ENCODE peak calls at places on chromosomes 11 and 22, in six cellular contexts. One of them, this sample, is unnamed.

GRCh38 chr11:12285811-12286222 is 91.6 kb upstream of the PARVA start:
- DNase-seq in AG09309: no peak
- DNase-seq in HEK293T: no peak
- DNase-seq in RWPE1: no peak
- DNase-seq in LHCN-M2: peak
- DNase-seq in activated B cell treated with CpG ODN at 0.5 μM for 24 hours: no peak
- DNase-seq in this sample: no peak

GRCh38 chr11:76680517-76681425 is 10.2 kb upstream of the LRRC32 start:
- DNase-seq in AG09309: no peak
- DNase-seq in HEK293T: peak
- DNase-seq in RWPE1: peak
- DNase-seq in LHCN-M2: peak
- DNase-seq in activated B cell treated with CpG ODN at 0.5 μM for 24 hours: peak
- DNase-seq in this sample: peak

GRCh38 chr11:102317768-102318103 is 452 bp downstream of the BIRC3 start:
- DNase-seq in AG09309: no peak
- DNase-seq in HEK293T: no peak
- DNase-seq in RWPE1: no peak
- DNase-seq in LHCN-M2: no peak
- DNase-seq in activated B cell treated with CpG ODN at 0.5 μM for 24 hours: no peak
- DNase-seq in this sample: no peak

GRCh38 chr11:122207505-122207904 is 91.5 kb upstream of the BLID start:
- DNase-seq in AG09309: no peak
- DNase-seq in HEK293T: no peak
- DNase-seq in RWPE1: no peak
- DNase-seq in LHCN-M2: no peak
- DNase-seq in activated B cell treated with CpG ODN at 0.5 μM for 24 hours: no peak
- DNase-seq in this sample: no peak

GRCh38 chr11:13429836-13430235 is 33.2 kb downstream of the BTBD10 start:
- DNase-seq in AG09309: no peak
- DNase-seq in HEK293T: no peak
- DNase-seq in RWPE1: no peak
- DNase-seq in LHCN-M2: no peak
- DNase-seq in activated B cell treated with CpG ODN at 0.5 μM for 24 hours: no peak
- DNase-seq in this sample: no peak

GRCh38 chr11:793556-793955 is 3.7 kb upstream of the CEND1 start:
- DNase-seq in AG09309: no peak
- DNase-seq in HEK293T: no peak
- DNase-seq in RWPE1: no peak
- DNase-seq in LHCN-M2: no peak
- DNase-seq in activated B cell treated with CpG ODN at 0.5 μM for 24 hours: no peak
- DNase-seq in this sample: peak

GRCh38 chr11:71437879-71438278 is 10.3 kb downstream of the DHCR7 start:
- DNase-seq in AG09309: no peak
- DNase-seq in HEK293T: no peak
- DNase-seq in RWPE1: no peak
- DNase-seq in LHCN-M2: no peak
- DNase-seq in activated B cell treated with CpG ODN at 0.5 μM for 24 hours: no peak
- DNase-seq in this sample: no peak

GRCh38 chr11:68581901-68582300 is 102.4 kb upstream of the GAL start:
- DNase-seq in AG09309: no peak
- DNase-seq in HEK293T: no peak
- DNase-seq in RWPE1: no peak
- DNase-seq in LHCN-M2: no peak
- DNase-seq in activated B cell treated with CpG ODN at 0.5 μM for 24 hours: no peak
- DNase-seq in this sample: no peak

GRCh38 chr11:45379162-45379863 is 93.2 kb upstream of the SYT13 start:
- DNase-seq in AG09309: no peak
- DNase-seq in HEK293T: no peak
- DNase-seq in RWPE1: no peak
- DNase-seq in LHCN-M2: no peak
- DNase-seq in activated B cell treated with CpG ODN at 0.5 μM for 24 hours: no peak
- DNase-seq in this sample: no peak

GRCh38 chr11:419248-420005 is 4.6 kb upstream of the SIGIRR start:
- DNase-seq in AG09309: no peak
- DNase-seq in HEK293T: no peak
- DNase-seq in RWPE1: no peak
- DNase-seq in LHCN-M2: no peak
- DNase-seq in activated B cell treated with CpG ODN at 0.5 μM for 24 hours: peak
- DNase-seq in this sample: no peak

GRCh38 chr11:76380161-76380976 is 563 bp downstream of the THAP12 start:
- DNase-seq in AG09309: no peak
- DNase-seq in HEK293T: peak
- DNase-seq in RWPE1: peak
- DNase-seq in LHCN-M2: peak
- DNase-seq in activated B cell treated with CpG ODN at 0.5 μM for 24 hours: no peak
- DNase-seq in this sample: peak

GRCh38 chr11:62694455-62695167 is 5.3 kb upstream of the LRRN4CL start:
- DNase-seq in AG09309: no peak
- DNase-seq in HEK293T: peak
- DNase-seq in RWPE1: no peak
- DNase-seq in LHCN-M2: peak
- DNase-seq in activated B cell treated with CpG ODN at 0.5 μM for 24 hours: peak
- DNase-seq in this sample: no peak

GRCh38 chr11:6263664-6264063 is 4.0 kb downstream of the CCKBR start:
- DNase-seq in AG09309: no peak
- DNase-seq in HEK293T: no peak
- DNase-seq in RWPE1: no peak
- DNase-seq in LHCN-M2: no peak
- DNase-seq in activated B cell treated with CpG ODN at 0.5 μM for 24 hours: no peak
- DNase-seq in this sample: no peak

GRCh38 chr11:116596346-116597260 is 176.2 kb downstream of the BUD13 start:
- DNase-seq in AG09309: no peak
- DNase-seq in HEK293T: no peak
- DNase-seq in RWPE1: no peak
- DNase-seq in LHCN-M2: no peak
- DNase-seq in activated B cell treated with CpG ODN at 0.5 μM for 24 hours: no peak
- DNase-seq in this sample: no peak

GRCh38 chr11:12746593-12747097 is 72.4 kb downstream of the TEAD1 start:
- DNase-seq in AG09309: no peak
- DNase-seq in HEK293T: peak
- DNase-seq in RWPE1: peak
- DNase-seq in LHCN-M2: peak
- DNase-seq in activated B cell treated with CpG ODN at 0.5 μM for 24 hours: no peak
- DNase-seq in this sample: peak

GRCh38 chr22:48238018-48238915 is 1475.8 kb downstream of the TBC1D22A start:
- DNase-seq in AG09309: no peak
- DNase-seq in HEK293T: no peak
- DNase-seq in RWPE1: no peak
- DNase-seq in LHCN-M2: no peak
- DNase-seq in activated B cell treated with CpG ODN at 0.5 μM for 24 hours: no peak
- DNase-seq in this sample: no peak

GRCh38 chr11:44529895-44530412 is 35.5 kb upstream of the CD82 start:
- DNase-seq in AG09309: no peak
- DNase-seq in HEK293T: no peak
- DNase-seq in RWPE1: no peak
- DNase-seq in LHCN-M2: no peak
- DNase-seq in activated B cell treated with CpG ODN at 0.5 μM for 24 hours: no peak
- DNase-seq in this sample: no peak

GRCh38 chr11:31995525-31996123 is 95.2 kb upstream of the RCN1 start:
- DNase-seq in AG09309: peak
- DNase-seq in HEK293T: no peak
- DNase-seq in RWPE1: no peak
- DNase-seq in LHCN-M2: peak
- DNase-seq in activated B cell treated with CpG ODN at 0.5 μM for 24 hours: no peak
- DNase-seq in this sample: no peak

GRCh38 chr11:128394436-128395089 is 192.8 kb downstream of the ETS1 start:
- DNase-seq in AG09309: no peak
- DNase-seq in HEK293T: no peak
- DNase-seq in RWPE1: no peak
- DNase-seq in LHCN-M2: no peak
- DNase-seq in activated B cell treated with CpG ODN at 0.5 μM for 24 hours: no peak
- DNase-seq in this sample: no peak

GRCh38 chr22:45551310-45552016 is 48.8 kb downstream of the FBLN1 start:
- DNase-seq in AG09309: no peak
- DNase-seq in HEK293T: no peak
- DNase-seq in RWPE1: no peak
- DNase-seq in LHCN-M2: no peak
- DNase-seq in activated B cell treated with CpG ODN at 0.5 μM for 24 hours: no peak
- DNase-seq in this sample: no peak

GRCh38 chr22:35688913-35689675 is 28.6 kb upstream of the APOL5 start:
- DNase-seq in AG09309: no peak
- DNase-seq in HEK293T: no peak
- DNase-seq in RWPE1: no peak
- DNase-seq in LHCN-M2: no peak
- DNase-seq in activated B cell treated with CpG ODN at 0.5 μM for 24 hours: no peak
- DNase-seq in this sample: no peak

GRCh38 chr11:57313788-57314135 is 11.0 kb downstream of the TNKS1BP1 start:
- DNase-seq in AG09309: no peak
- DNase-seq in HEK293T: no peak
- DNase-seq in RWPE1: no peak
- DNase-seq in LHCN-M2: no peak
- DNase-seq in activated B cell treated with CpG ODN at 0.5 μM for 24 hours: no peak
- DNase-seq in this sample: no peak

GRCh38 chr11:129853508-129854228 is 38.0 kb downstream of the TMEM45B start:
- DNase-seq in AG09309: no peak
- DNase-seq in HEK293T: no peak
- DNase-seq in RWPE1: peak
- DNase-seq in LHCN-M2: peak
- DNase-seq in activated B cell treated with CpG ODN at 0.5 μM for 24 hours: no peak
- DNase-seq in this sample: no peak

GRCh38 chr11:3130269-3131071 is 34.6 kb downstream of the OSBPL5 start:
- DNase-seq in AG09309: no peak
- DNase-seq in HEK293T: no peak
- DNase-seq in RWPE1: peak
- DNase-seq in LHCN-M2: no peak
- DNase-seq in activated B cell treated with CpG ODN at 0.5 μM for 24 hours: no peak
- DNase-seq in this sample: no peak

GRCh38 chr11:125312812-125313211 is 148.3 kb downstream of the PKNOX2 start:
- DNase-seq in AG09309: no peak
- DNase-seq in HEK293T: no peak
- DNase-seq in RWPE1: no peak
- DNase-seq in LHCN-M2: no peak
- DNase-seq in activated B cell treated with CpG ODN at 0.5 μM for 24 hours: no peak
- DNase-seq in this sample: no peak

GRCh38 chr22:28034760-28035401 is 115.8 kb upstream of the PITPNB start:
- DNase-seq in AG09309: no peak
- DNase-seq in HEK293T: no peak
- DNase-seq in RWPE1: no peak
- DNase-seq in LHCN-M2: peak
- DNase-seq in activated B cell treated with CpG ODN at 0.5 μM for 24 hours: no peak
- DNase-seq in this sample: no peak

GRCh38 chr11:112632866-112633505 is 328.2 kb upstream of the NCAM1 start:
- DNase-seq in AG09309: no peak
- DNase-seq in HEK293T: no peak
- DNase-seq in RWPE1: no peak
- DNase-seq in LHCN-M2: no peak
- DNase-seq in activated B cell treated with CpG ODN at 0.5 μM for 24 hours: no peak
- DNase-seq in this sample: no peak

GRCh38 chr22:23233746-23234408 is 53.6 kb downstream of the BCR start:
- DNase-seq in AG09309: no peak
- DNase-seq in HEK293T: no peak
- DNase-seq in RWPE1: no peak
- DNase-seq in LHCN-M2: peak
- DNase-seq in activated B cell treated with CpG ODN at 0.5 μM for 24 hours: no peak
- DNase-seq in this sample: no peak

This sample was measured in upper lobe of left lung.